ENCODE peak calls at places on chromosomes 13 and 19, in five cellular contexts. One of them, this sample, is unnamed.

GRCh38 chr13:112968380-112968909 is 569 bp upstream of the MCF2L start:
- DNase-seq in H1: no peak
- DNase-seq in HCT116: no peak
- DNase-seq in K562: no peak
- DNase-seq in HepG2: no peak
- DNase-seq in this sample: no peak

GRCh38 chr13:64640002-64640401 is 2590.1 kb downstream of the PCDH9 start:
- DNase-seq in H1: no peak
- DNase-seq in HCT116: no peak
- DNase-seq in K562: no peak
- DNase-seq in HepG2: no peak
- DNase-seq in this sample: no peak

GRCh38 chr19:47377208-47377701 is 28.1 kb downstream of the DHX34 start:
- DNase-seq in H1: no peak
- DNase-seq in HCT116: no peak
- DNase-seq in K562: peak; percentile 57
- DNase-seq in HepG2: no peak
- DNase-seq in this sample: no peak

GRCh38 chr13:36030670-36031331 is 100.4 kb downstream of the DCLK1 start:
- DNase-seq in H1: no peak
- DNase-seq in HCT116: no peak
- DNase-seq in K562: no peak
- DNase-seq in HepG2: no peak
- DNase-seq in this sample: no peak

GRCh38 chr19:36041831-36042230 is 9.2 kb upstream of the CLIP3 start:
- DNase-seq in H1: no peak
- DNase-seq in HCT116: no peak
- DNase-seq in K562: no peak
- DNase-seq in HepG2: peak; percentile 87
- DNase-seq in this sample: no peak

GRCh38 chr13:54628383-54628782 is 1599.8 kb downstream of the OLFM4 start:
- DNase-seq in H1: no peak
- DNase-seq in HCT116: no peak
- DNase-seq in K562: no peak
- DNase-seq in HepG2: no peak
- DNase-seq in this sample: no peak

GRCh38 chr13:32225494-32225931 is 89.7 kb downstream of the ZAR1L start:
- DNase-seq in H1: no peak
- DNase-seq in HCT116: no peak
- DNase-seq in K562: no peak
- DNase-seq in HepG2: no peak
- DNase-seq in this sample: no peak

GRCh38 chr13:61040180-61040579 is 375.5 kb downstream of the PCDH20 start:
- DNase-seq in H1: no peak
- DNase-seq in HCT116: no peak
- DNase-seq in K562: no peak
- DNase-seq in HepG2: no peak
- DNase-seq in this sample: no peak

GRCh38 chr13:100588350-100589177 is at the start of gene GGACT:
- DNase-seq in H1: peak; percentile 43
- DNase-seq in HCT116: peak; percentile 54
- DNase-seq in K562: peak; percentile 91
- DNase-seq in HepG2: peak; percentile 37
- DNase-seq in this sample: peak; percentile 13

GRCh38 chr13:24692541-24692940 is 12.3 kb downstream of the ATP12A start:
- DNase-seq in H1: no peak
- DNase-seq in HCT116: no peak
- DNase-seq in K562: no peak
- DNase-seq in HepG2: no peak
- DNase-seq in this sample: no peak

GRCh38 chr13:34617684-34618083 is 324.4 kb upstream of the NBEA start:
- DNase-seq in H1: no peak
- DNase-seq in HCT116: no peak
- DNase-seq in K562: no peak
- DNase-seq in HepG2: no peak
- DNase-seq in this sample: no peak

GRCh38 chr19:34960103-34960805 is 3.8 kb downstream of the ZNF792 start:
- DNase-seq in H1: no peak
- DNase-seq in HCT116: no peak
- DNase-seq in K562: no peak
- DNase-seq in HepG2: no peak
- DNase-seq in this sample: no peak

GRCh38 chr13:100314132-100314910 is 225.4 kb downstream of the PCCA start:
- DNase-seq in H1: no peak
- DNase-seq in HCT116: no peak
- DNase-seq in K562: no peak
- DNase-seq in HepG2: peak; percentile 96
- DNase-seq in this sample: no peak

GRCh38 chr13:44653261-44653660 is 77.1 kb upstream of the TSC22D1 start:
- DNase-seq in H1: no peak
- DNase-seq in HCT116: no peak
- DNase-seq in K562: no peak
- DNase-seq in HepG2: no peak
- DNase-seq in this sample: no peak

GRCh38 chr13:32229443-32229842 is 85.7 kb downstream of the ZAR1L start:
- DNase-seq in H1: no peak
- DNase-seq in HCT116: no peak
- DNase-seq in K562: no peak
- DNase-seq in HepG2: no peak
- DNase-seq in this sample: no peak

GRCh38 chr13:36131931-36132297 is 732 bp upstream of the DCLK1 start:
- DNase-seq in H1: no peak
- DNase-seq in HCT116: no peak
- DNase-seq in K562: no peak
- DNase-seq in HepG2: no peak
- DNase-seq in this sample: no peak

GRCh38 chr19:45468803-45469131 is 971 bp downstream of the FOSB start:
- DNase-seq in H1: no peak
- DNase-seq in HCT116: no peak
- DNase-seq in K562: peak; percentile 53
- DNase-seq in HepG2: no peak
- DNase-seq in this sample: no peak

GRCh38 chr19:3358392-3358918 is 7.9 kb upstream of the NFIC start:
- DNase-seq in H1: no peak
- DNase-seq in HCT116: no peak
- DNase-seq in K562: peak; percentile 70
- DNase-seq in HepG2: no peak
- DNase-seq in this sample: no peak

GRCh38 chr13:75860935-75861334 is 224.8 kb downstream of the LMO7 start:
- DNase-seq in H1: no peak
- DNase-seq in HCT116: no peak
- DNase-seq in K562: no peak
- DNase-seq in HepG2: no peak
- DNase-seq in this sample: no peak

GRCh38 chr13:45055198-45055901 is 65.0 kb upstream of the GTF2F2 start:
- DNase-seq in H1: no peak
- DNase-seq in HCT116: peak; percentile 70
- DNase-seq in K562: no peak
- DNase-seq in HepG2: no peak
- DNase-seq in this sample: peak; percentile 24

GRCh38 chr13:110055089-110055488 is 251.9 kb downstream of the COL4A1 start:
- DNase-seq in H1: no peak
- DNase-seq in HCT116: no peak
- DNase-seq in K562: no peak
- DNase-seq in HepG2: no peak
- DNase-seq in this sample: no peak

GRCh38 chr19:47414469-47414868 is 4.9 kb downstream of the MEIS3 start:
- DNase-seq in H1: no peak
- DNase-seq in HCT116: no peak
- DNase-seq in K562: peak; percentile 48
- DNase-seq in HepG2: peak; percentile 57
- DNase-seq in this sample: no peak

GRCh38 chr19:10290439-10290875 is 705 bp downstream of the ICAM5 start:
- DNase-seq in H1: no peak
- DNase-seq in HCT116: no peak
- DNase-seq in K562: no peak
- DNase-seq in HepG2: no peak
- DNase-seq in this sample: no peak

GRCh38 chr13:23514076-23514475 is 56.1 kb upstream of the TNFRSF19 start:
- DNase-seq in H1: no peak
- DNase-seq in HCT116: no peak
- DNase-seq in K562: no peak
- DNase-seq in HepG2: no peak
- DNase-seq in this sample: no peak
- TF ChIP-seq SRF in H1: no peak
- TF ChIP-seq SRF in HCT116: no peak
- TF ChIP-seq SRF in K562: no peak
- TF ChIP-seq SRF in HepG2: no peak
- TF ChIP-seq SRF in this sample: no peak

GRCh38 chr13:48126944-48127814 is 32.3 kb upstream of the MED4 start:
- DNase-seq in H1: peak; percentile 34
- DNase-seq in HCT116: peak; percentile 59
- DNase-seq in K562: peak; percentile 56
- DNase-seq in HepG2: peak; percentile 63
- DNase-seq in this sample: peak; percentile 47

GRCh38 chr13:48131481-48131992 is 36.6 kb upstream of the MED4 start:
- DNase-seq in H1: no peak
- DNase-seq in HCT116: no peak
- DNase-seq in K562: no peak
- DNase-seq in HepG2: no peak
- DNase-seq in this sample: no peak

GRCh38 chr13:48138270-48138669 is 43.4 kb upstream of the MED4 start:
- DNase-seq in H1: no peak
- DNase-seq in HCT116: no peak
- DNase-seq in K562: no peak
- DNase-seq in HepG2: no peak
- DNase-seq in this sample: no peak

DNA sequence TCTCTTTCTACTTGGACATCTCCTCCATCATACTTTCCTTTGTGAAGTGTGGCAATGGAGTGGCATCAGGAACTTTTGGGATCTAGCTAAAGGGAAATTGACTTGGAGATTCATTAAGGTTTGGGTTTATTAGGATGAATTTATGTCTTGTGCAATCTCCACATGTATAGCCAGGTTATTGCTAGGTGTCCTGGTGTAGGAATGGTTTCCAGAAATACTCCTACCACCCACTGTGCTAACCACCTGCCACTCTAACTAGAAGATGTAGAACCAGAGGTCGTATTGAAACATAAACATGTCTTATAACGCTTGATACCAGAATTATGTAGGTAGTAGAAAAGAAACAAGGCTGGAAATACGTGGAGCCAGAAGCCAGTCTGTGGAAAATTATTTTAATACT is 38.1 kb upstream of the MED4 start:
- DNase-seq in H1: no peak
- DNase-seq in HCT116: no peak
- DNase-seq in K562: no peak
- DNase-seq in HepG2: no peak
- DNase-seq in this sample: no peak
- TF ChIP-seq SRF in H1: no peak
- TF ChIP-seq SRF in HCT116: no peak
- TF ChIP-seq SRF in K562: no peak
- TF ChIP-seq SRF in HepG2: no peak
- TF ChIP-seq SRF in this sample: no peak

GRCh38 chr13:28729541-28729940 is 10.8 kb upstream of the SLC46A3 start:
- DNase-seq in H1: no peak
- DNase-seq in HCT116: no peak
- DNase-seq in K562: no peak
- DNase-seq in HepG2: no peak
- DNase-seq in this sample: no peak
- TF ChIP-seq SRF in H1: no peak
- TF ChIP-seq SRF in HCT116: no peak
- TF ChIP-seq SRF in K562: no peak
- TF ChIP-seq SRF in HepG2: no peak
- TF ChIP-seq SRF in this sample: no peak

GRCh38 chr19:13765395-13766094 is 1.2 kb downstream of the MRI1 start:
- DNase-seq in H1: no peak
- DNase-seq in HCT116: no peak
- DNase-seq in K562: no peak
- DNase-seq in HepG2: peak; percentile 47
- DNase-seq in this sample: no peak

GRCh38 chr19:13766095-13766481 is 1.8 kb downstream of the MRI1 start:
- DNase-seq in H1: no peak
- DNase-seq in HCT116: no peak
- DNase-seq in K562: no peak
- DNase-seq in HepG2: no peak
- DNase-seq in this sample: no peak

GRCh38 chr19:13770013-13770635 is 4.1 kb upstream of the C19orf53 start:
- DNase-seq in H1: no peak
- DNase-seq in HCT116: no peak
- DNase-seq in K562: no peak
- DNase-seq in HepG2: no peak
- DNase-seq in this sample: no peak

GRCh38 chr19:13764821-13765394 is 586 bp downstream of the MRI1 start:
- DNase-seq in H1: no peak
- DNase-seq in HCT116: no peak
- DNase-seq in K562: peak; percentile 44
- DNase-seq in HepG2: no peak
- DNase-seq in this sample: no peak

GRCh38 chr19:13768510-13768909 is 4.2 kb downstream of the MRI1 start:
- DNase-seq in H1: no peak
- DNase-seq in HCT116: no peak
- DNase-seq in K562: no peak
- DNase-seq in HepG2: no peak
- DNase-seq in this sample: no peak
- TF ChIP-seq SRF in H1: no peak
- TF ChIP-seq SRF in HCT116: no peak
- TF ChIP-seq SRF in K562: no peak
- TF ChIP-seq SRF in HepG2: no peak
- TF ChIP-seq SRF in this sample: no peak

DNA sequence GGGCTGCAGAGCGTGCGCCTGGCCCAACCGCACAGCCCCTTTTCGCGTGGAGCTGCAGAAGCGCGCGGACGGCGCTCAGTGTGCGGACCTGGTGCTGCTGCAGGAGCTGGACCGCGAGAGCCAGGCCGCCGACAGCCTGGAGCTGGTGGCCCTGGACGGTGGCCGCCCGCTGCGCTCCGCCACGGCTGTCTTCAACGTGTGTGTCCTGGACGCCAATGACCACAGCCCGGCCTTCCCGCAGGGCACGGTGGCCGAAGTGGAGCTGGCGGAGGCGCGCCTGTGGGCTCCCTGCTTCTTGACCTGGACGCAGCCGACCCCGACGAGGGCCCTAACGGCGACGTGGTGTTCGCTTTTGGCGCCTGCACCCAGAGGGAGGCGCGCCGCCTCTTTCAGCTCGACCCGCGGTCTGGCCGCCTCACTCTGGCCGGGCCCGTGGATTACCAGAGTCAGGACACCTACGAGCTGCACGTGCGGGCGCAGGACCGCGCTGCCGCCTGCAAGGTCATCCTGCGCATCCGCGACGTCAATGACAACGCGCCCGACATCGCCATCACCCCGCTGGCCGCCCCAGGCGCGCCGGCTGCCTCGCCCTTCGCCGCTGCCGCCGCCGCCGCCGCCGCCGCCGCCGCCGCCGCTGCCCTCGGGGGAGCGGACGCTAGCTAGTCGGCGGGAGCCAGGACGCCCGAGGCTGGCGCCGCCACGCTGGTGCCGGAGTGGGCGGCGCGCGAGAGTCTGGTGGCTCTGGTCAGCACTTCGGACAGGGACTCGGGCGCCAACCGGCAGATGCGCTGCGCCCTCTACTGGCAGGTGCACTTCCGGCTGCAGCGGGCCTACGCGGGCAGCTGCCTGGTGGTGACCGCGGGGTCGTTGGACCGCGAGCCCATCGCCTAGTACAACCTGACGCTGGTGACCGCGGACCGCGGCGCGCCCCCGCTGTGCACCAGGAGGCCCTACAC is 172.2 kb downstream of the OLFM4 start:
- DNase-seq in H1: peak; percentile 62
- DNase-seq in HCT116: no peak
- DNase-seq in K562: no peak
- DNase-seq in HepG2: no peak
- DNase-seq in this sample: no peak
- TF ChIP-seq SRF in H1: peak; percentile 3
- TF ChIP-seq SRF in HCT116: no peak
- TF ChIP-seq SRF in K562: no peak
- TF ChIP-seq SRF in HepG2: no peak
- TF ChIP-seq SRF in this sample: no peak